ENCODE peak calls at places on chromosomes 7 and 10, in four cellular contexts. B, X, A and G are unnamed samples. For H3K4me1 and H3K9me3, the result is how much of the 10 kb centered on the place peaks cover.

GRCh38 chr7:21616796-21617436 is 74.1 kb downstream of the DNAH11 start:
- DNase-seq in B (no peak), X (no peak), A (no peak), G (no peak)

GRCh38 chr10:2985729-2986232 is 81.6 kb upstream of the PFKP start:
- DNase-seq in B (peak), X (no peak), A (no peak), G (no peak)

GRCh38 chr7:12458520-12459131 is 55.0 kb upstream of the VWDE start:
- DNase-seq in B (no peak), X (no peak), A (no peak), G (no peak)

GRCh38 chr10:27911645-27912044 is 87.2 kb downstream of the ODAD2 start:
- DNase-seq in B (no peak), X (no peak), A (no peak), G (no peak)

GRCh38 chr7:143484059-143484458 is 6.4 kb downstream of the TAS2R41 start:
- DNase-seq in B (no peak), X (no peak), A (no peak), G (no peak)

GRCh38 chr10:78549536-78549935 is 515.9 kb downstream of the RPS24 start:
- DNase-seq in B (peak), X (no peak), A (no peak), G (no peak)

GRCh38 chr7:45684910-45685618 is 110.9 kb downstream of the ADCY1 start:
- DNase-seq in B (peak), X (no peak), A (no peak), G (no peak)

GRCh38 chr7:44767912-44768662 is 19.4 kb downstream of the ZMIZ2 start:
- DNase-seq in B (peak), X (peak), A (no peak), G (peak)

GRCh38 chr7:150594817-150595216 is 27.6 kb downstream of the GIMAP4 start:
- DNase-seq in B (no peak), X (no peak), A (no peak), G (no peak)

GRCh38 chr7:54398863-54399262 is 143.3 kb upstream of the VSTM2A start:
- DNase-seq in B (no peak), X (no peak), A (no peak), G (no peak)

GRCh38 chr10:3592424-3592823 is 192.6 kb downstream of the KLF6 start:
- DNase-seq in B (no peak), X (no peak), A (no peak), G (no peak)

GRCh38 chr7:138208864-138209263 is 132.6 kb downstream of the AKR1D1 start:
- DNase-seq in B (no peak), X (no peak), A (no peak), G (no peak)

GRCh38 chr10:7260912-7261700 is 149.7 kb downstream of the SFMBT2 start:
- DNase-seq in B (no peak), X (no peak), A (no peak), G (no peak)

GRCh38 chr7:38195804-38196595 is 18.0 kb downstream of the STARD3NL start:
- DNase-seq in B (no peak), X (no peak), A (no peak), G (no peak)

GRCh38 chr10:1102836-1103235 is 46.7 kb downstream of the WDR37 start:
- DNase-seq in B (no peak), X (no peak), A (no peak), G (no peak)

GRCh38 chr7:41107330-41107937 is 595.5 kb downstream of the INHBA start:
- DNase-seq in B (peak), X (no peak), A (peak), G (no peak)

GRCh38 chr10:34449836-34450235 is 365.3 kb downstream of the PARD3 start:
- DNase-seq in B (no peak), X (no peak), A (no peak), G (no peak)

GRCh38 chr10:53325073-53325472 is 552.5 kb upstream of the MBL2 start:
- DNase-seq in B (no peak), X (no peak), A (no peak), G (no peak)

GRCh38 chr7:117780832-117781231 is 92.4 kb downstream of the CTTNBP2 start:
- DNase-seq in B (no peak), X (no peak), A (no peak), G (no peak)

GRCh38 chr7:50807026-50807730 is 24.5 kb upstream of the GRB10 start:
- DNase-seq in B (no peak), X (no peak), A (peak), G (no peak)

GRCh38 chr10:5762531-5762930 is 50.7 kb downstream of the GDI2 start:
- DNase-seq in B (no peak), X (no peak), A (no peak), G (no peak)

GRCh38 chr7:54697659-54698186 is 61.3 kb downstream of the SEC61G start:
- DNase-seq in B (no peak), X (no peak), A (peak), G (no peak)

GRCh38 chr7:83486536-83486935 is 162.4 kb downstream of the SEMA3E start:
- DNase-seq in B (peak), X (no peak), A (no peak), G (no peak)

GRCh38 chr10:57992321-57993077 is 275.2 kb downstream of the IPMK start:
- DNase-seq in B (no peak), X (no peak), A (no peak), G (no peak)

GRCh38 chr10:49387029-49387428 is 8.9 kb downstream of the DRGX start:
- DNase-seq in B (no peak), X (no peak), A (no peak), G (no peak)

GRCh38 chr10:32151876-32152275 is 95.7 kb upstream of the KIF5B start:
- DNase-seq in B (no peak), X (no peak), A (no peak), G (no peak)

GRCh38 chr7:138979988-138980574 is 1.1 kb downstream of the KIAA1549 start:
- DNase-seq in B (no peak), X (no peak), A (no peak), G (no peak)

GRCh38 chr10:122939819-122940543 is 14.0 kb downstream of the C10orf88 start:
- DNase-seq in B (no peak), X (no peak), A (no peak), G (no peak)

GRCh38 chr10:119441921-119442757 is 100.4 kb downstream of the RGS10 start:
- DNase-seq in B (no peak), X (no peak), A (peak), G (no peak)

GRCh38 chr10:102812213-102812876 is 24.9 kb downstream of the CYP17A1 start:
- DNase-seq in B (no peak), X (no peak), A (no peak), G (no peak)

GRCh38 chr10:77512219-77512578 is 125.4 kb downstream of the KCNMA1 start:
- DNase-seq in B (no peak), X (no peak), A (no peak), G (no peak)
- H3K4me1 ChIP-seq in B (under half), X (under half), A (under half), G (under half)

GRCh38 chr10:128628252-128628651 is 502.0 kb upstream of the MKI67 start:
- DNase-seq in B (no peak), X (no peak), A (no peak), G (no peak)
- H3K9me3 ChIP-seq in B (under half), X (under half), A (under half), G (under half)

GRCh38 chr10:99766282-99766681 is 16.2 kb upstream of the ABCC2 start:
- DNase-seq in B (no peak), X (no peak), A (no peak), G (no peak)

GRCh38 chr10:99767901-99768300 is 14.5 kb upstream of the ABCC2 start:
- DNase-seq in B (no peak), X (no peak), A (no peak), G (no peak)

GRCh38 chr10:99761395-99761794 is 21.0 kb upstream of the ABCC2 start:
- DNase-seq in B (no peak), X (no peak), A (no peak), G (no peak)

GRCh38 chr10:99768430-99769011 is 13.9 kb upstream of the ABCC2 start:
- DNase-seq in B (no peak), X (no peak), A (no peak), G (no peak)

GRCh38 chr10:99765672-99766071 is 16.8 kb upstream of the ABCC2 start:
- DNase-seq in B (no peak), X (no peak), A (no peak), G (no peak)
- H3K27ac ChIP-seq in B (no peak), X (no peak), A (no peak), G (no peak)

GRCh38 chr7:43441217-43441616 is 141.7 kb upstream of the STK17A start:
- DNase-seq in B (no peak), X (no peak), A (no peak), G (no peak)
- H3K4me1 ChIP-seq in B (under half), X (under half), A (under half), G (under half)

DNA sequence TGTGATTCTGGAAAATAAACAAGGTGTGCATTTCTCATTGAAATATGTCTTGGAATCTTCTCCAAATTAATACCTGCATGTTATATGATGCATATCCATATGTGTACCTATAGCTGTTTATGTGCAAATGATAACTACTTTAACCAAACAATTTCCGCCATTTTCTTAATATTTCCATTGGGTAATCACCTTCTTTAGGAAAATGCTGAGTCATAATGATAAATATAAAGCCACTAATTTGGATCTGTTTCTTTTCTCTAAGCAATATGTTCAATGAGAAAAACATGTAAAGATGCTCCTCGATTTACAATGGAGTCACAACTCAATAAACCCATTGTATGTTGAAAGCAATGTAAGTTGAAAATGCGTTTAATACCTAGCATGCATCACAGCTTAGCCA is 574.4 kb downstream of the CNTNAP2 start:
- DNase-seq in B (no peak), X (no peak), A (no peak), G (no peak)
- H3K9me3 ChIP-seq in B (under half), X (under half), A (under half), G (under half)

GRCh38 chr7:47501406-47501805 is 80.5 kb downstream of the TNS3 start:
- DNase-seq in B (no peak), X (no peak), A (no peak), G (no peak)
- H3K27ac ChIP-seq in B (no peak), X (no peak), A (no peak), G (no peak)

GRCh38 chr10:13268310-13268709 is 31.6 kb downstream of the PHYH start:
- DNase-seq in B (no peak), X (no peak), A (no peak), G (no peak)
- H3K4me1 ChIP-seq in B (under half), X (under half), A (under half), G (under half)

DNA sequence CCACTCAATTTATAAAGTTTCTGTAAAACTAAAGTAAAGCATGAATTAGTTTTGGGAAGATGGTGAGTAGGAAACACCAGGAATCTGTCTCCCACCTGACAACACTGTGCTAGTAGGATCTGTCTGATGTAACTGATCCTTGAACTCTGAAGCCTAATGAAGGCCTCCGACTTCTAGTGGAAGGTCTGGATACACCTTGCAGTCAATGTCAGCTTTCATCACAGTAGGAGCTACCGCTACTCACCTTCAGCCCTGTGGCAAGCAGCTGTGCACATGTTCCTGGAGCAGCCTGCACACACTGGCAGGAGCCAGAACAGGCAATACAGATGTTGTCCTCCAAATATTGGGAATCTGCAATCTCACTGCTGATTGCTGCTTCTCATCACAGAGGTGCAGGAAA is 471.4 kb downstream of the PTPRN2 start:
- DNase-seq in B (no peak), X (no peak), A (no peak), G (no peak)
- H3K9me3 ChIP-seq in B (under half), X (under half), A (under half), G (under half)

GRCh38 chr7:30430777-30431176 is 47.8 kb downstream of the NOD1 start:
- DNase-seq in B (no peak), X (no peak), A (no peak), G (no peak)
- H3K27ac ChIP-seq in B (peak), X (no peak), A (no peak), G (peak)